ENCODE peak calls at places on chromosome 12, in eight cellular contexts. One of them, this sample, is unnamed.

GRCh38 chr12:20624718-20625117 is 70.4 kb upstream of the SLCO1C1 start:
- DNase-seq in nephron progenitor cell: peak; percentile 19
- DNase-seq in T-helper 17 cell: no peak
- DNase-seq in NCI-H510A treated with DMSO at 0.1 percent for 48 hours: peak; percentile 34
- DNase-seq in NCI-H1417: peak; percentile 59
- DNase-seq in prostate gland: no peak
- DNase-seq in aorta: no peak
- DNase-seq in NCI-H2081: peak; percentile 2
- DNase-seq in this sample: no peak

GRCh38 chr12:52278931-52279682 is 4.7 kb downstream of the KRT86 start:
- DNase-seq in aorta: peak; percentile 84
- DNase-seq in prostate gland: peak; percentile 79
- DNase-seq in NCI-H2081: peak; percentile 60
- DNase-seq in T-helper 17 cell: peak; percentile 50
- DNase-seq in NCI-H1417: peak; percentile 76
- DNase-seq in NCI-H510A treated with DMSO at 0.1 percent for 48 hours: peak; percentile 77
- DNase-seq in nephron progenitor cell: peak; percentile 89
- DNase-seq in this sample: peak; percentile 84

GRCh38 chr12:49946086-49946485 is 4.5 kb upstream of the AQP2 start:
- DNase-seq in NCI-H2081: no peak
- DNase-seq in prostate gland: no peak
- DNase-seq in aorta: no peak
- DNase-seq in NCI-H510A treated with DMSO at 0.1 percent for 48 hours: no peak
- DNase-seq in nephron progenitor cell: no peak
- DNase-seq in NCI-H1417: peak; percentile 57
- DNase-seq in T-helper 17 cell: no peak
- DNase-seq in this sample: no peak

GRCh38 chr12:65779091-65779642 is 45.1 kb upstream of the HMGA2 start:
- DNase-seq in NCI-H1417: no peak
- DNase-seq in NCI-H510A treated with DMSO at 0.1 percent for 48 hours: no peak
- DNase-seq in prostate gland: no peak
- DNase-seq in aorta: no peak
- DNase-seq in T-helper 17 cell: no peak
- DNase-seq in nephron progenitor cell: no peak
- DNase-seq in NCI-H2081: no peak
- DNase-seq in this sample: no peak

GRCh38 chr12:49358548-49359141 is 8.6 kb upstream of the SPATS2 start:
- DNase-seq in T-helper 17 cell: no peak
- DNase-seq in NCI-H510A treated with DMSO at 0.1 percent for 48 hours: peak; percentile 88
- DNase-seq in prostate gland: no peak
- DNase-seq in nephron progenitor cell: peak; percentile 52
- DNase-seq in aorta: no peak
- DNase-seq in NCI-H1417: peak; percentile 75
- DNase-seq in NCI-H2081: peak; percentile 71
- DNase-seq in this sample: no peak

GRCh38 chr12:49917126-49917787 is 13.6 kb upstream of the FAIM2 start:
- DNase-seq in prostate gland: no peak
- DNase-seq in NCI-H2081: no peak
- DNase-seq in aorta: no peak
- DNase-seq in nephron progenitor cell: no peak
- DNase-seq in T-helper 17 cell: no peak
- DNase-seq in NCI-H1417: no peak
- DNase-seq in NCI-H510A treated with DMSO at 0.1 percent for 48 hours: no peak
- DNase-seq in this sample: no peak

GRCh38 chr12:47316609-47317049 is 236.9 kb upstream of the AMIGO2 start:
- DNase-seq in NCI-H510A treated with DMSO at 0.1 percent for 48 hours: no peak
- DNase-seq in NCI-H1417: no peak
- DNase-seq in T-helper 17 cell: no peak
- DNase-seq in prostate gland: no peak
- DNase-seq in NCI-H2081: no peak
- DNase-seq in nephron progenitor cell: no peak
- DNase-seq in aorta: no peak
- DNase-seq in this sample: no peak

GRCh38 chr12:124567035-124567672 is at the start of gene NCOR2:
- DNase-seq in nephron progenitor cell: peak; percentile 58
- DNase-seq in T-helper 17 cell: peak; percentile 49
- DNase-seq in NCI-H1417: no peak
- DNase-seq in NCI-H510A treated with DMSO at 0.1 percent for 48 hours: no peak
- DNase-seq in NCI-H2081: peak; percentile 53
- DNase-seq in aorta: no peak
- DNase-seq in prostate gland: no peak
- DNase-seq in this sample: no peak

GRCh38 chr12:114381177-114381576 is 24.8 kb downstream of the TBX5 start:
- DNase-seq in NCI-H510A treated with DMSO at 0.1 percent for 48 hours: no peak
- DNase-seq in NCI-H2081: no peak
- DNase-seq in prostate gland: no peak
- DNase-seq in nephron progenitor cell: no peak
- DNase-seq in aorta: no peak
- DNase-seq in T-helper 17 cell: no peak
- DNase-seq in NCI-H1417: no peak
- DNase-seq in this sample: no peak

GRCh38 chr12:93156091-93156490 is 221.6 kb upstream of the NUDT4 start:
- DNase-seq in aorta: no peak
- DNase-seq in NCI-H2081: peak; percentile 98
- DNase-seq in T-helper 17 cell: no peak
- DNase-seq in prostate gland: peak; percentile 77
- DNase-seq in NCI-H1417: no peak
- DNase-seq in nephron progenitor cell: no peak
- DNase-seq in NCI-H510A treated with DMSO at 0.1 percent for 48 hours: peak; percentile 40
- DNase-seq in this sample: no peak

GRCh38 chr12:81542065-81542464 is 217.1 kb downstream of the PPFIA2 start:
- DNase-seq in NCI-H2081: no peak
- DNase-seq in nephron progenitor cell: no peak
- DNase-seq in NCI-H1417: no peak
- DNase-seq in prostate gland: no peak
- DNase-seq in NCI-H510A treated with DMSO at 0.1 percent for 48 hours: no peak
- DNase-seq in T-helper 17 cell: no peak
- DNase-seq in aorta: no peak
- DNase-seq in this sample: no peak

GRCh38 chr12:124835652-124836410 is 27.8 kb downstream of the SCARB1 start:
- DNase-seq in NCI-H1417: no peak
- DNase-seq in nephron progenitor cell: no peak
- DNase-seq in NCI-H510A treated with DMSO at 0.1 percent for 48 hours: no peak
- DNase-seq in prostate gland: no peak
- DNase-seq in NCI-H2081: no peak
- DNase-seq in T-helper 17 cell: no peak
- DNase-seq in aorta: no peak
- DNase-seq in this sample: no peak

GRCh38 chr12:1474059-1474537 is 120.3 kb downstream of the FBXL14 start:
- DNase-seq in T-helper 17 cell: no peak
- DNase-seq in NCI-H1417: no peak
- DNase-seq in NCI-H510A treated with DMSO at 0.1 percent for 48 hours: no peak
- DNase-seq in aorta: no peak
- DNase-seq in prostate gland: no peak
- DNase-seq in NCI-H2081: no peak
- DNase-seq in nephron progenitor cell: no peak
- DNase-seq in this sample: no peak

GRCh38 chr12:14256139-14256538 is 109.3 kb upstream of the ATF7IP start:
- DNase-seq in aorta: no peak
- DNase-seq in prostate gland: no peak
- DNase-seq in nephron progenitor cell: no peak
- DNase-seq in NCI-H2081: no peak
- DNase-seq in NCI-H1417: no peak
- DNase-seq in T-helper 17 cell: peak; percentile 16
- DNase-seq in NCI-H510A treated with DMSO at 0.1 percent for 48 hours: no peak
- DNase-seq in this sample: no peak

GRCh38 chr12:89540586-89540985 is 14.7 kb upstream of the POC1B start:
- DNase-seq in nephron progenitor cell: no peak
- DNase-seq in prostate gland: no peak
- DNase-seq in aorta: no peak
- DNase-seq in NCI-H1417: no peak
- DNase-seq in T-helper 17 cell: no peak
- DNase-seq in NCI-H510A treated with DMSO at 0.1 percent for 48 hours: no peak
- DNase-seq in NCI-H2081: no peak
- DNase-seq in this sample: no peak

GRCh38 chr12:113479578-113480335 is 8.1 kb upstream of the LHX5 start:
- DNase-seq in prostate gland: no peak
- DNase-seq in NCI-H510A treated with DMSO at 0.1 percent for 48 hours: peak; percentile 40
- DNase-seq in aorta: no peak
- DNase-seq in NCI-H2081: no peak
- DNase-seq in NCI-H1417: no peak
- DNase-seq in T-helper 17 cell: no peak
- DNase-seq in nephron progenitor cell: peak; percentile 98
- DNase-seq in this sample: no peak

GRCh38 chr12:52394836-52395405 is 9.5 kb upstream of the KRT84 start:
- DNase-seq in aorta: peak; percentile 19
- DNase-seq in prostate gland: no peak
- DNase-seq in NCI-H2081: no peak
- DNase-seq in NCI-H510A treated with DMSO at 0.1 percent for 48 hours: no peak
- DNase-seq in nephron progenitor cell: no peak
- DNase-seq in NCI-H1417: no peak
- DNase-seq in T-helper 17 cell: no peak
- DNase-seq in this sample: no peak

GRCh38 chr12:49091056-49091835 is 3.4 kb downstream of the DHH start:
- DNase-seq in NCI-H510A treated with DMSO at 0.1 percent for 48 hours: no peak
- DNase-seq in nephron progenitor cell: no peak
- DNase-seq in NCI-H1417: no peak
- DNase-seq in prostate gland: no peak
- DNase-seq in T-helper 17 cell: no peak
- DNase-seq in NCI-H2081: no peak
- DNase-seq in aorta: no peak
- DNase-seq in this sample: no peak

GRCh38 chr12:89799316-89799715 is 90.7 kb upstream of the ATP2B1 start:
- DNase-seq in NCI-H510A treated with DMSO at 0.1 percent for 48 hours: no peak
- DNase-seq in nephron progenitor cell: no peak
- DNase-seq in prostate gland: no peak
- DNase-seq in NCI-H1417: no peak
- DNase-seq in aorta: no peak
- DNase-seq in T-helper 17 cell: no peak
- DNase-seq in NCI-H2081: no peak
- DNase-seq in this sample: no peak

GRCh38 chr12:53775478-53776145 is 23.8 kb upstream of the CISTR start:
- DNase-seq in aorta: no peak
- DNase-seq in NCI-H510A treated with DMSO at 0.1 percent for 48 hours: no peak
- DNase-seq in NCI-H2081: no peak
- DNase-seq in prostate gland: peak; percentile 24
- DNase-seq in nephron progenitor cell: no peak
- DNase-seq in NCI-H1417: no peak
- DNase-seq in T-helper 17 cell: no peak
- DNase-seq in this sample: no peak

GRCh38 chr12:132326646-132327045 is 2.7 kb downstream of the GALNT9 start:
- DNase-seq in nephron progenitor cell: no peak
- DNase-seq in T-helper 17 cell: no peak
- DNase-seq in NCI-H1417: no peak
- DNase-seq in aorta: no peak
- DNase-seq in prostate gland: no peak
- DNase-seq in NCI-H2081: no peak
- DNase-seq in NCI-H510A treated with DMSO at 0.1 percent for 48 hours: no peak
- DNase-seq in this sample: no peak

GRCh38 chr12:67506739-67507138 is 141.8 kb upstream of the DYRK2 start:
- DNase-seq in NCI-H1417: no peak
- DNase-seq in NCI-H2081: no peak
- DNase-seq in nephron progenitor cell: no peak
- DNase-seq in T-helper 17 cell: no peak
- DNase-seq in aorta: no peak
- DNase-seq in NCI-H510A treated with DMSO at 0.1 percent for 48 hours: no peak
- DNase-seq in prostate gland: no peak
- DNase-seq in this sample: no peak

GRCh38 chr12:67630373-67631088 is 18.0 kb upstream of the DYRK2 start:
- DNase-seq in aorta: peak; percentile 77
- DNase-seq in NCI-H1417: no peak
- DNase-seq in T-helper 17 cell: peak; percentile 75
- DNase-seq in nephron progenitor cell: peak; percentile 6
- DNase-seq in NCI-H510A treated with DMSO at 0.1 percent for 48 hours: peak; percentile 35
- DNase-seq in NCI-H2081: peak; percentile 10
- DNase-seq in prostate gland: no peak
- DNase-seq in this sample: no peak

GRCh38 chr12:41108032-41108431 is 80.1 kb upstream of the PDZRN4 start:
- DNase-seq in nephron progenitor cell: no peak
- DNase-seq in prostate gland: no peak
- DNase-seq in NCI-H2081: no peak
- DNase-seq in NCI-H510A treated with DMSO at 0.1 percent for 48 hours: no peak
- DNase-seq in T-helper 17 cell: no peak
- DNase-seq in aorta: no peak
- DNase-seq in NCI-H1417: no peak
- DNase-seq in this sample: no peak

GRCh38 chr12:56257491-56258067 is 605 bp downstream of the ANKRD52 start:
- DNase-seq in nephron progenitor cell: peak; percentile 62
- DNase-seq in NCI-H1417: peak; percentile 46
- DNase-seq in T-helper 17 cell: no peak
- DNase-seq in NCI-H2081: peak; percentile 27
- DNase-seq in aorta: no peak
- DNase-seq in NCI-H510A treated with DMSO at 0.1 percent for 48 hours: peak; percentile 52
- DNase-seq in prostate gland: no peak
- DNase-seq in this sample: no peak

GRCh38 chr12:120115692-120116442 is 686 bp downstream of the RAB35 start:
- DNase-seq in NCI-H2081: peak; percentile 37
- DNase-seq in T-helper 17 cell: no peak
- DNase-seq in aorta: peak; percentile 54
- DNase-seq in NCI-H1417: peak; percentile 26
- DNase-seq in nephron progenitor cell: no peak
- DNase-seq in NCI-H510A treated with DMSO at 0.1 percent for 48 hours: peak; percentile 23
- DNase-seq in prostate gland: no peak
- DNase-seq in this sample: no peak

GRCh38 chr12:6141048-6141447 is 16.6 kb upstream of the VWF start:
- DNase-seq in NCI-H2081: no peak
- DNase-seq in NCI-H510A treated with DMSO at 0.1 percent for 48 hours: no peak
- DNase-seq in T-helper 17 cell: no peak
- DNase-seq in NCI-H1417: no peak
- DNase-seq in aorta: peak; percentile 70
- DNase-seq in prostate gland: no peak
- DNase-seq in nephron progenitor cell: no peak
- DNase-seq in this sample: no peak

GRCh38 chr12:110156766-110157165 is 32.6 kb downstream of the IFT81 start:
- DNase-seq in T-helper 17 cell: no peak
- DNase-seq in NCI-H2081: no peak
- DNase-seq in prostate gland: no peak
- DNase-seq in NCI-H1417: no peak
- DNase-seq in nephron progenitor cell: no peak
- DNase-seq in aorta: no peak
- DNase-seq in NCI-H510A treated with DMSO at 0.1 percent for 48 hours: no peak
- DNase-seq in this sample: no peak

GRCh38 chr12:1837541-1838206 is 17.3 kb downstream of the LRTM2 start:
- DNase-seq in T-helper 17 cell: no peak
- DNase-seq in aorta: peak; percentile 26
- DNase-seq in NCI-H2081: no peak
- DNase-seq in prostate gland: no peak
- DNase-seq in NCI-H510A treated with DMSO at 0.1 percent for 48 hours: no peak
- DNase-seq in NCI-H1417: no peak
- DNase-seq in nephron progenitor cell: peak; percentile 26
- DNase-seq in this sample: no peak

GRCh38 chr12:2687058-2687457 is 107.7 kb upstream of the FKBP4 start:
- DNase-seq in NCI-H2081: no peak
- DNase-seq in NCI-H1417: no peak
- DNase-seq in nephron progenitor cell: no peak
- DNase-seq in aorta: no peak
- DNase-seq in prostate gland: no peak
- DNase-seq in T-helper 17 cell: no peak
- DNase-seq in NCI-H510A treated with DMSO at 0.1 percent for 48 hours: no peak
- DNase-seq in this sample: no peak

GRCh38 chr12:31732926-31733548 is 4.2 kb upstream of the AMN1 start:
- DNase-seq in nephron progenitor cell: no peak
- DNase-seq in prostate gland: peak; percentile 58
- DNase-seq in T-helper 17 cell: no peak
- DNase-seq in NCI-H1417: no peak
- DNase-seq in aorta: no peak
- DNase-seq in NCI-H2081: no peak
- DNase-seq in NCI-H510A treated with DMSO at 0.1 percent for 48 hours: no peak
- DNase-seq in this sample: no peak

GRCh38 chr12:77354766-77355362 is 289.5 kb upstream of the E2F7 start:
- DNase-seq in aorta: no peak
- DNase-seq in prostate gland: no peak
- DNase-seq in NCI-H510A treated with DMSO at 0.1 percent for 48 hours: no peak
- DNase-seq in nephron progenitor cell: no peak
- DNase-seq in NCI-H1417: no peak
- DNase-seq in NCI-H2081: no peak
- DNase-seq in T-helper 17 cell: no peak
- DNase-seq in this sample: no peak

GRCh38 chr12:113040722-113041168 is 15.8 kb upstream of the DTX1 start:
- DNase-seq in aorta: peak; percentile 81
- DNase-seq in NCI-H510A treated with DMSO at 0.1 percent for 48 hours: no peak
- DNase-seq in prostate gland: no peak
- DNase-seq in NCI-H2081: no peak
- DNase-seq in nephron progenitor cell: no peak
- DNase-seq in NCI-H1417: no peak
- DNase-seq in T-helper 17 cell: no peak
- DNase-seq in this sample: peak; percentile 86

GRCh38 chr12:64891629-64892028 is 67.2 kb downstream of the TBC1D30 start:
- DNase-seq in T-helper 17 cell: no peak
- DNase-seq in aorta: no peak
- DNase-seq in NCI-H2081: no peak
- DNase-seq in NCI-H510A treated with DMSO at 0.1 percent for 48 hours: no peak
- DNase-seq in nephron progenitor cell: no peak
- DNase-seq in NCI-H1417: no peak
- DNase-seq in prostate gland: no peak
- DNase-seq in this sample: no peak

This sample was measured in suprapubic skin.